ENCODE peak calls at places on chromosomes 16 and 17, in six cellular contexts. V is mesenchymal stem cell, L is IMR-90, C is H9, I is H1, O is trophoblast cell. E is an unnamed sample.

GRCh38 chr16:56932588-56933265 is 785 bp downstream of the HERPUD1 start:
- DNase-seq in V (peak; percentile 83), L (peak; percentile 69), C (peak; percentile 43), I (no peak), O (peak; percentile 71), E (peak; percentile 45)

GRCh38 chr16:27113341-27113841 is 46.7 kb downstream of the C16orf82 start:
- DNase-seq in V (no peak), L (no peak), C (no peak), I (no peak), O (no peak), E (no peak)

GRCh38 chr17:56653877-56654276 is 60.4 kb downstream of the NOG start:
- DNase-seq in V (peak; percentile 61), L (peak; percentile 52), C (peak; percentile 86), I (no peak), O (peak; percentile 87), E (peak; percentile 23)

GRCh38 chr17:57989011-57989345 is 924 bp upstream of the VEZF1 start:
- DNase-seq in V (peak; percentile 72), L (peak; percentile 50), C (no peak), I (no peak), O (no peak), E (no peak)

GRCh38 chr17:51056813-51057510 is 63.7 kb downstream of the SPAG9 start:
- DNase-seq in V (peak; percentile 91), L (peak; percentile 93), C (peak; percentile 79), I (no peak), O (peak; percentile 50), E (peak; percentile 56)

GRCh38 chr17:45277992-45278391 is 16.1 kb upstream of the SPATA32 start:
- DNase-seq in V (no peak), L (peak; percentile 23), C (no peak), I (no peak), O (no peak), E (no peak)

GRCh38 chr17:17137731-17138585 is 68.2 kb downstream of the PLD6 start:
- DNase-seq in V (no peak), L (no peak), C (no peak), I (no peak), O (no peak), E (no peak)

GRCh38 chr16:4136229-4136813 is 20.1 kb upstream of the ADCY9 start:
- DNase-seq in V (no peak), L (no peak), C (peak; percentile 80), I (no peak), O (peak; percentile 67), E (no peak)

GRCh38 chr16:67415872-67416793 is at the start of gene ZDHHC1:
- DNase-seq in V (peak; percentile 75), L (peak; percentile 61), C (peak; percentile 80), I (no peak), O (peak; percentile 39), E (peak; percentile 69)

GRCh38 chr17:40320771-40321501 is 12.0 kb downstream of the RARA start:
- DNase-seq in V (no peak), L (no peak), C (no peak), I (no peak), O (no peak), E (no peak)

GRCh38 chr16:15498427-15499175 is 64.2 kb downstream of the BMERB1 start:
- DNase-seq in V (peak; percentile 33), L (peak; percentile 71), C (no peak), I (no peak), O (no peak), E (no peak)

GRCh38 chr17:50988427-50988826 is 122.3 kb upstream of the TOB1 start:
- DNase-seq in V (no peak), L (no peak), C (no peak), I (no peak), O (no peak), E (no peak)

GRCh38 chr17:77534137-77534536 is 393.4 kb downstream of the SEC14L1 start:
- DNase-seq in V (no peak), L (no peak), C (peak; percentile 20), I (no peak), O (no peak), E (no peak)

GRCh38 chr17:64259922-64260321 is 3.1 kb downstream of the TEX2 start:
- DNase-seq in V (peak; percentile 36), L (peak; percentile 61), C (no peak), I (no peak), O (peak; percentile 56), E (no peak)

GRCh38 chr16:89688395-89688794 is 1.9 kb downstream of the CDK10 start:
- DNase-seq in V (no peak), L (no peak), C (no peak), I (no peak), O (no peak), E (no peak)

GRCh38 chr16:80198265-80198994 is 342.4 kb upstream of the DYNLRB2 start:
- DNase-seq in V (no peak), L (peak; percentile 18), C (no peak), I (no peak), O (no peak), E (no peak)

GRCh38 chr16:80198995-80199299 is 341.8 kb upstream of the DYNLRB2 start:
- DNase-seq in V (peak; percentile 18), L (peak; percentile 25), C (no peak), I (no peak), O (peak; percentile 4), E (no peak)

GRCh38 chr16:80200079-80200478 is 340.7 kb upstream of the DYNLRB2 start:
- DNase-seq in V (no peak), L (no peak), C (no peak), I (no peak), O (no peak), E (no peak)

GRCh38 chr16:80199614-80200013 is 341.2 kb upstream of the DYNLRB2 start:
- DNase-seq in V (no peak), L (no peak), C (no peak), I (no peak), O (no peak), E (no peak)

DNA sequence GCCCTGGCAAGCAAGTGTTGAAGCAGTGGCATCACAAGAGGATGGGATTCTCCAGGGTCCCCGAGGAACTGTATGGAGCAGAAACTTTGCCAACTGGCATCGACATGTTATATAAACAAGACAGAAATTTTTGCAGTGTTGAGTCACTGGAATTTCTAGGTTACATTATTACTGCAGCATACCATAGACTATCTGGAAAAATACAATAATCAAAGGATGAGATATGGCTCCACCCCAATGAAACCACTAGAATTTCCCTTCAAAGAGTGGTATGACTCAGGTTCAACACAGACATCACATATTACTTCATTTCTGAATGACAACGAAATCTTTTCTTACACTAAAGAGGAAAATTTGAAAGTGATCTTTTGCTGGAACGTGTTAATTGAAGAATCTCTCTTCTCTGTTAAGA is 343.0 kb upstream of the DYNLRB2 start:
- DNase-seq in V (peak; percentile 68), L (peak; percentile 93), C (no peak), I (no peak), O (peak; percentile 45), E (no peak)
- H3K14ac ChIP-seq in V (no peak overlapping the region), L (peak overlapping the region; percentile 97), C (no peak overlapping the region), I (no peak overlapping the region), O (no peak overlapping the region), E (no peak overlapping the region)

GRCh38 chr17:14351493-14351892 is 50.6 kb downstream of the HS3ST3B1 start:
- DNase-seq in V (peak; percentile 76), L (peak; percentile 30), C (no peak), I (no peak), O (peak; percentile 23), E (no peak)
- H3K14ac ChIP-seq in V (no peak overlapping the region), L (no peak overlapping the region), C (no peak overlapping the region), I (no peak overlapping the region), O (no peak overlapping the region), E (no peak overlapping the region)

GRCh38 chr16:24070851-24071250 is 185.3 kb upstream of the CACNG3 start:
- DNase-seq in V (no peak), L (peak; percentile 22), C (peak; percentile 83), I (peak; percentile 75), O (peak; percentile 65), E (peak; percentile 47)
- H3K14ac ChIP-seq in V (no peak overlapping the region), L (no peak overlapping the region), C (no peak overlapping the region), I (no peak overlapping the region), O (no peak overlapping the region), E (no peak overlapping the region)

GRCh38 chr16:71954180-71954579 is 46.0 kb downstream of the PKD1L3 start:
- DNase-seq in V (no peak), L (no peak), C (no peak), I (no peak), O (no peak), E (no peak)
- H3K14ac ChIP-seq in V (no peak overlapping the region), L (no peak overlapping the region), C (no peak overlapping the region), I (no peak overlapping the region), O (no peak overlapping the region), E (no peak overlapping the region)